ENCODE peak calls at places on chromosomes 2 and 18, in ten cellular contexts. O is RWPE1, W is fibroblast of lung, X is T-helper 1 cell, Q is AML-193, B is fibroblast of the conjunctiva, A is heart left ventricle, Z is Ammon's horn, T is GF-D8, I is AG20443. V is an unnamed sample.

GRCh38 chr18:43001821-43002220 is 113.7 kb downstream of the RIT2 start:
- DNase-seq in O (no peak), W (peak; percentile 84), X (no peak), Q (no peak), B (no peak), A (no peak), Z (no peak), T (no peak), I (no peak), V (no peak)

GRCh38 chr2:171590116-171590515 is 67.8 kb downstream of the CYBRD1 start:
- DNase-seq in O (no peak), W (no peak), X (no peak), Q (no peak), B (no peak), A (no peak), Z (no peak), T (no peak), I (no peak), V (no peak)

GRCh38 chr2:66171530-66171929 is 263.4 kb upstream of the MEIS1 start:
- DNase-seq in O (no peak), W (no peak), X (no peak), Q (no peak), B (no peak), A (no peak), Z (no peak), T (no peak), I (no peak), V (no peak)

GRCh38 chr2:113876503-113877387 is 13.1 kb upstream of the ACTR3 start:
- DNase-seq in O (peak; percentile 60), W (peak; percentile 71), X (peak; percentile 27), Q (no peak), B (no peak), A (no peak), Z (no peak), T (no peak), I (no peak), V (no peak)

GRCh38 chr2:99611034-99611433 is 121.2 kb upstream of the REV1 start:
- DNase-seq in O (no peak), W (no peak), X (no peak), Q (no peak), B (no peak), A (no peak), Z (no peak), T (no peak), I (no peak), V (no peak)

GRCh38 chr2:103959174-103960125 is 894.5 kb upstream of the POU3F3 start:
- DNase-seq in O (peak; percentile 45), W (peak; percentile 34), X (no peak), Q (peak; percentile 20), B (peak; percentile 12), A (no peak), Z (peak; percentile 89), T (no peak), I (peak; percentile 49), V (no peak)

GRCh38 chr2:226607379-226607778 is 192.2 kb downstream of the IRS1 start:
- DNase-seq in O (no peak), W (peak; percentile 92), X (no peak), Q (no peak), B (no peak), A (no peak), Z (no peak), T (no peak), I (no peak), V (no peak)

GRCh38 chr2:32248299-32248698 is 16.4 kb downstream of the NLRC4 start:
- DNase-seq in O (no peak), W (no peak), X (no peak), Q (no peak), B (no peak), A (no peak), Z (no peak), T (no peak), I (no peak), V (no peak)

GRCh38 chr2:231364961-231365810 is 30.3 kb upstream of the B3GNT7 start:
- DNase-seq in O (peak; percentile 79), W (peak; percentile 63), X (no peak), Q (no peak), B (peak; percentile 59), A (no peak), Z (peak; percentile 88), T (no peak), I (peak; percentile 61), V (no peak)

GRCh38 chr2:237577956-237578870 is 11.8 kb downstream of the PRLH start:
- DNase-seq in O (no peak), W (no peak), X (no peak), Q (no peak), B (no peak), A (no peak), Z (no peak), T (no peak), I (no peak), V (no peak)

V was measured in HL-60.